ENCODE peak calls at places on chromosomes 1 and 21, in four cellular contexts. One of them, this sample, is unnamed.

GRCh38 chr21:20592482-20592881 is 405.7 kb upstream of the NCAM2 start:
- DNase-seq in AG08396: no peak
- DNase-seq in AG10803: no peak
- DNase-seq in SJSA1: no peak
- DNase-seq in this sample: no peak

GRCh38 chr21:21232320-21232719 is 234.1 kb downstream of the NCAM2 start:
- DNase-seq in SJSA1: no peak
- DNase-seq in AG10803: peak
- DNase-seq in AG08396: peak
- DNase-seq in this sample: peak

GRCh38 chr1:179080866-179081695 is 789 bp upstream of the TOR3A start:
- DNase-seq in AG08396: no peak
- DNase-seq in SJSA1: no peak
- DNase-seq in AG10803: no peak
- DNase-seq in this sample: no peak

GRCh38 chr1:23354260-23354659 is 10.2 kb upstream of the HNRNPR start:
- DNase-seq in AG10803: no peak
- DNase-seq in AG08396: no peak
- DNase-seq in SJSA1: no peak
- DNase-seq in this sample: no peak

GRCh38 chr1:211280910-211281309 is 21.7 kb downstream of the RCOR3 start:
- DNase-seq in AG08396: no peak
- DNase-seq in AG10803: no peak
- DNase-seq in SJSA1: no peak
- DNase-seq in this sample: no peak

GRCh38 chr1:59543211-59543668 is 246.3 kb downstream of the FGGY start:
- DNase-seq in AG10803: no peak
- DNase-seq in AG08396: no peak
- DNase-seq in SJSA1: no peak
- DNase-seq in this sample: no peak

GRCh38 chr1:206449566-206449965 is 20.7 kb upstream of the IKBKE start:
- DNase-seq in SJSA1: no peak
- DNase-seq in AG10803: no peak
- DNase-seq in AG08396: no peak
- DNase-seq in this sample: no peak

GRCh38 chr1:193241132-193241827 is 54.9 kb upstream of the B3GALT2 start:
- DNase-seq in AG10803: no peak
- DNase-seq in AG08396: no peak
- DNase-seq in SJSA1: no peak
- DNase-seq in this sample: no peak

GRCh38 chr21:41891132-41891531 is 12.0 kb upstream of the PRDM15 start:
- DNase-seq in AG10803: no peak
- DNase-seq in SJSA1: no peak
- DNase-seq in AG08396: no peak
- DNase-seq in this sample: no peak

GRCh38 chr1:198845851-198846250 is 207.0 kb downstream of the PTPRC start:
- DNase-seq in AG10803: peak
- DNase-seq in SJSA1: no peak
- DNase-seq in AG08396: no peak
- DNase-seq in this sample: no peak

GRCh38 chr1:112172294-112172882 is 182.9 kb upstream of the KCND3 start:
- DNase-seq in AG08396: peak
- DNase-seq in AG10803: peak
- DNase-seq in SJSA1: no peak
- DNase-seq in this sample: peak

GRCh38 chr1:3539707-3540425 is 71.4 kb downstream of the MEGF6 start:
- DNase-seq in AG10803: peak
- DNase-seq in AG08396: no peak
- DNase-seq in SJSA1: no peak
- DNase-seq in this sample: no peak

GRCh38 chr1:109793486-109794318 is 30.0 kb upstream of the EPS8L3 start:
- DNase-seq in AG10803: peak
- DNase-seq in AG08396: peak
- DNase-seq in SJSA1: peak
- DNase-seq in this sample: peak

GRCh38 chr1:9826616-9827015 is 2.9 kb upstream of the CLSTN1 start:
- DNase-seq in AG10803: no peak
- DNase-seq in SJSA1: no peak
- DNase-seq in AG08396: no peak
- DNase-seq in this sample: no peak

GRCh38 chr1:154398678-154399077 is 6.5 kb upstream of the IL6R start:
- DNase-seq in AG08396: no peak
- DNase-seq in SJSA1: no peak
- DNase-seq in AG10803: no peak
- DNase-seq in this sample: no peak

GRCh38 chr1:9539829-9540550 is 725 bp downstream of the SLC25A33 start:
- DNase-seq in AG10803: peak
- DNase-seq in SJSA1: peak
- DNase-seq in AG08396: peak
- DNase-seq in this sample: peak

GRCh38 chr1:154014154-154014910 is 23.8 kb downstream of the RPS27 start:
- DNase-seq in AG08396: peak
- DNase-seq in SJSA1: peak
- DNase-seq in AG10803: peak
- DNase-seq in this sample: peak

GRCh38 chr21:39640754-39641153 is 28.0 kb downstream of the B3GALT5 start:
- DNase-seq in AG08396: no peak
- DNase-seq in SJSA1: no peak
- DNase-seq in AG10803: no peak
- DNase-seq in this sample: no peak

GRCh38 chr1:41954533-41954944 is 35.8 kb upstream of the HIVEP3 start:
- DNase-seq in SJSA1: no peak
- DNase-seq in AG08396: no peak
- DNase-seq in AG10803: peak
- DNase-seq in this sample: peak

GRCh38 chr1:3261007-3261968 is 192.3 kb downstream of the PRDM16 start:
- DNase-seq in AG08396: no peak
- DNase-seq in SJSA1: no peak
- DNase-seq in AG10803: no peak
- DNase-seq in this sample: no peak

GRCh38 chr1:176364231-176364905 is 98.6 kb upstream of the PAPPA2 start:
- DNase-seq in AG10803: no peak
- DNase-seq in AG08396: no peak
- DNase-seq in SJSA1: no peak
- DNase-seq in this sample: no peak

GRCh38 chr1:61268546-61269243 is 186.3 kb downstream of the NFIA start:
- DNase-seq in AG08396: no peak
- DNase-seq in SJSA1: no peak
- DNase-seq in AG10803: no peak
- DNase-seq in this sample: no peak

GRCh38 chr1:34781844-34782391 is 904 bp downstream of the GJB3 start:
- DNase-seq in AG08396: no peak
- DNase-seq in AG10803: no peak
- DNase-seq in SJSA1: no peak
- DNase-seq in this sample: no peak

GRCh38 chr1:51189421-51190073 is 46.5 kb upstream of the RNF11 start:
- DNase-seq in AG10803: peak
- DNase-seq in AG08396: peak
- DNase-seq in SJSA1: peak
- DNase-seq in this sample: peak

GRCh38 chr1:83872515-83872914 is 126.4 kb downstream of the TTLL7 start:
- DNase-seq in AG08396: no peak
- DNase-seq in AG10803: no peak
- DNase-seq in SJSA1: no peak
- DNase-seq in this sample: no peak

GRCh38 chr1:27402349-27402754 is 9.9 kb downstream of the GPR3 start:
- DNase-seq in AG08396: peak
- DNase-seq in AG10803: peak
- DNase-seq in SJSA1: peak
- DNase-seq in this sample: peak

GRCh38 chr1:156146749-156147405 is 6.5 kb upstream of the SEMA4A start:
- DNase-seq in SJSA1: no peak
- DNase-seq in AG10803: peak
- DNase-seq in AG08396: no peak
- DNase-seq in this sample: peak

GRCh38 chr1:154442006-154442740 is 37.0 kb downstream of the IL6R start:
- DNase-seq in AG10803: peak
- DNase-seq in AG08396: no peak
- DNase-seq in SJSA1: peak
- DNase-seq in this sample: peak

GRCh38 chr1:115869064-115869463 is 28.1 kb upstream of the NHLH2 start:
- DNase-seq in SJSA1: no peak
- DNase-seq in AG10803: no peak
- DNase-seq in AG08396: no peak
- DNase-seq in this sample: no peak

GRCh38 chr1:75174031-75174760 is 40.0 kb downstream of the LHX8 start:
- DNase-seq in AG10803: no peak
- DNase-seq in SJSA1: no peak
- DNase-seq in AG08396: no peak
- DNase-seq in this sample: peak

GRCh38 chr1:67020304-67020703 is 33.6 kb downstream of the SLC35D1 start:
- DNase-seq in AG10803: peak
- DNase-seq in SJSA1: no peak
- DNase-seq in AG08396: peak
- DNase-seq in this sample: peak

GRCh38 chr1:22447581-22448215 is 4.0 kb upstream of the ZBTB40 start:
- DNase-seq in AG10803: peak
- DNase-seq in AG08396: peak
- DNase-seq in SJSA1: no peak
- DNase-seq in this sample: peak

GRCh38 chr1:115063238-115063901 is 25.9 kb downstream of the TSPAN2 start:
- DNase-seq in AG08396: no peak
- DNase-seq in SJSA1: peak
- DNase-seq in AG10803: no peak
- DNase-seq in this sample: no peak

GRCh38 chr1:218573871-218574270 is 228.7 kb downstream of the TGFB2 start:
- DNase-seq in AG10803: no peak
- DNase-seq in AG08396: no peak
- DNase-seq in SJSA1: no peak
- DNase-seq in this sample: no peak